ENCODE peak calls at places on chromosome 21, in eight cellular contexts. A is GM12878, G is suprapubic skin, U is cardiac muscle cell, D is PC-9, P is right atrium auricular region, B is PC-3, C is aorta. K is an unnamed sample.

GRCh38 chr21:44790401-44790800 is 11.2 kb downstream of the UBE2G2 start:
- DNase-seq in A (no peak), G (no peak), U (no peak), D (no peak), P (no peak), B (no peak), C (no peak), K (no peak)

GRCh38 chr21:14321042-14321441 is 61.9 kb downstream of the HSPA13 start:
- DNase-seq in A (no peak), G (no peak), U (peak; percentile 42), D (peak; percentile 48), P (no peak), B (peak; percentile 56), C (no peak), K (no peak)

GRCh38 chr21:45891388-45892155 is 90.0 kb upstream of the COL6A1 start:
- DNase-seq in A (no peak), G (no peak), U (no peak), D (peak; percentile 70), P (no peak), B (no peak), C (peak; percentile 16), K (no peak)

GRCh38 chr21:46346296-46347202 is 22.6 kb downstream of the PCNT start:
- DNase-seq in A (no peak), G (no peak), U (no peak), D (no peak), P (no peak), B (no peak), C (peak; percentile 33), K (no peak)

GRCh38 chr21:46033410-46034404 is 52.1 kb downstream of the COL6A1 start:
- DNase-seq in A (no peak), G (no peak), U (no peak), D (no peak), P (no peak), B (peak; percentile 13), C (no peak), K (no peak)

GRCh38 chr21:46194374-46195334 is 10.4 kb upstream of the SPATC1L start:
- DNase-seq in A (no peak), G (peak; percentile 66), U (no peak), D (no peak), P (no peak), B (no peak), C (peak; percentile 38), K (no peak)

GRCh38 chr21:29258626-29259335 is 39.9 kb upstream of the BACH1 start:
- DNase-seq in A (no peak), G (no peak), U (peak; percentile 80), D (peak; percentile 68), P (no peak), B (peak; percentile 89), C (no peak), K (no peak)

GRCh38 chr21:45208627-45208951 is 79.1 kb downstream of the POFUT2 start:
- DNase-seq in A (no peak), G (no peak), U (peak; percentile 24), D (no peak), P (no peak), B (peak; percentile 12), C (no peak), K (no peak)

GRCh38 chr21:40765771-40766170 is 81.2 kb downstream of the DSCAM start:
- DNase-seq in A (no peak), G (no peak), U (no peak), D (no peak), P (no peak), B (no peak), C (no peak), K (no peak)

GRCh38 chr21:45388011-45388521 is 16.9 kb upstream of the COL18A1 start:
- DNase-seq in A (no peak), G (no peak), U (no peak), D (no peak), P (no peak), B (no peak), C (peak; percentile 36), K (no peak)

GRCh38 chr21:46057111-46057709 is 40.7 kb upstream of the COL6A2 start:
- DNase-seq in A (no peak), G (no peak), U (no peak), D (no peak), P (peak; percentile 52), B (no peak), C (no peak), K (no peak)

GRCh38 chr21:27388835-27389234 is 421.9 kb upstream of the ADAMTS5 start:
- DNase-seq in A (no peak), G (no peak), U (no peak), D (no peak), P (no peak), B (peak; percentile 37), C (no peak), K (no peak)

GRCh38 chr21:26881504-26882228 is 36.5 kb upstream of the ADAMTS1 start:
- DNase-seq in A (no peak), G (no peak), U (peak; percentile 49), D (no peak), P (no peak), B (peak; percentile 39), C (no peak), K (no peak)

GRCh38 chr21:46375560-46376230 is 51.7 kb downstream of the PCNT start:
- DNase-seq in A (no peak), G (no peak), U (no peak), D (no peak), P (no peak), B (no peak), C (no peak), K (no peak)

GRCh38 chr21:44759628-44760285 is 41.9 kb downstream of the UBE2G2 start:
- DNase-seq in A (no peak), G (peak; percentile 29), U (no peak), D (no peak), P (no peak), B (no peak), C (no peak), K (no peak)

GRCh38 chr21:30227633-30228404 is 11.9 kb upstream of the CLDN8 start:
- DNase-seq in A (no peak), G (no peak), U (peak; percentile 98), D (peak; percentile 97), P (no peak), B (peak; percentile 99), C (no peak), K (no peak)

GRCh38 chr21:46610018-46610701 is 5.3 kb upstream of the S100B start:
- DNase-seq in A (no peak), G (no peak), U (no peak), D (no peak), P (no peak), B (no peak), C (no peak), K (no peak)

GRCh38 chr21:45475004-45475685 is 67.1 kb downstream of the SLC19A1 start:
- DNase-seq in A (no peak), G (no peak), U (no peak), D (no peak), P (no peak), B (no peak), C (no peak), K (no peak)

GRCh38 chr21:39040494-39041110 is 142.6 kb downstream of the PSMG1 start:
- DNase-seq in A (no peak), G (no peak), U (peak; percentile 48), D (no peak), P (no peak), B (no peak), C (no peak), K (no peak)

GRCh38 chr21:39037807-39038405 is 145.3 kb downstream of the PSMG1 start:
- DNase-seq in A (no peak), G (no peak), U (no peak), D (no peak), P (no peak), B (no peak), C (no peak), K (no peak)

GRCh38 chr21:39033878-39034589 is 149.2 kb downstream of the PSMG1 start:
- DNase-seq in A (no peak), G (no peak), U (peak; percentile 49), D (no peak), P (peak; percentile 72), B (no peak), C (no peak), K (peak; percentile 74)

GRCh38 chr21:39034590-39035536 is 148.4 kb downstream of the PSMG1 start:
- DNase-seq in A (no peak), G (no peak), U (no peak), D (no peak), P (no peak), B (no peak), C (no peak), K (no peak)

GRCh38 chr21:39036581-39036980 is 146.7 kb downstream of the PSMG1 start:
- DNase-seq in A (no peak), G (no peak), U (no peak), D (no peak), P (no peak), B (no peak), C (no peak), K (no peak)
- H3K27ac ChIP-seq in A (no peak overlapping the region), G (no peak overlapping the region), U (no peak overlapping the region), D (no peak overlapping the region), P (no peak overlapping the region), B (no peak overlapping the region), C (no peak overlapping the region), K (no peak overlapping the region)

GRCh38 chr21:42459583-42460215 is 36.3 kb downstream of the RSPH1 start:
- DNase-seq in A (no peak), G (peak; percentile 43), U (no peak), D (no peak), P (no peak), B (no peak), C (no peak), K (no peak)
- H3K27ac ChIP-seq in A (no peak overlapping the region), G (no peak overlapping the region), U (no peak overlapping the region), D (no peak overlapping the region), P (no peak overlapping the region), B (no peak overlapping the region), C (no peak overlapping the region), K (no peak overlapping the region)

DNA sequence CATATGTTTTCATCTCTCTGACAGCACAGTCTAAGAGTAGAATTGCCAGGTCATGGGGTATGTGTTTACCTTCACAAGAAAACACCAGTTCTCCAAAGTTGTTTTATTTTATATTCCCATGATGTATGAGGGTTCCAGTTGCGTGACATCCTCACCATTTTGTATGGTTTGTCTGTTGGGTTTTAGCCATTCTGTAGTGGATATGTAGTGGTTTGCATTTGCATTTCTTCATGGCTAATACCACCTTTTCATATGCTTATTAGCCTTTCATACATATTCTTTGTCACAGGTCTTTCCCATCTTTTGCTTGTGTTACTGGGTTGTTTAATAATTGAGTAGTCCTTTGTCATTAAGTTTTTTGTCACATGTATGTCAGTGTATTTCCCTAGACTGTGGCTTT is 132.1 kb downstream of the DYRK1A start:
- DNase-seq in A (no peak), G (no peak), U (no peak), D (no peak), P (no peak), B (no peak), C (no peak), K (no peak)
- H3K27ac ChIP-seq in A (no peak overlapping the region), G (no peak overlapping the region), U (peak overlapping the region; percentile 25), D (no peak overlapping the region), P (no peak overlapping the region), B (no peak overlapping the region), C (no peak overlapping the region), K (no peak overlapping the region)

DNA sequence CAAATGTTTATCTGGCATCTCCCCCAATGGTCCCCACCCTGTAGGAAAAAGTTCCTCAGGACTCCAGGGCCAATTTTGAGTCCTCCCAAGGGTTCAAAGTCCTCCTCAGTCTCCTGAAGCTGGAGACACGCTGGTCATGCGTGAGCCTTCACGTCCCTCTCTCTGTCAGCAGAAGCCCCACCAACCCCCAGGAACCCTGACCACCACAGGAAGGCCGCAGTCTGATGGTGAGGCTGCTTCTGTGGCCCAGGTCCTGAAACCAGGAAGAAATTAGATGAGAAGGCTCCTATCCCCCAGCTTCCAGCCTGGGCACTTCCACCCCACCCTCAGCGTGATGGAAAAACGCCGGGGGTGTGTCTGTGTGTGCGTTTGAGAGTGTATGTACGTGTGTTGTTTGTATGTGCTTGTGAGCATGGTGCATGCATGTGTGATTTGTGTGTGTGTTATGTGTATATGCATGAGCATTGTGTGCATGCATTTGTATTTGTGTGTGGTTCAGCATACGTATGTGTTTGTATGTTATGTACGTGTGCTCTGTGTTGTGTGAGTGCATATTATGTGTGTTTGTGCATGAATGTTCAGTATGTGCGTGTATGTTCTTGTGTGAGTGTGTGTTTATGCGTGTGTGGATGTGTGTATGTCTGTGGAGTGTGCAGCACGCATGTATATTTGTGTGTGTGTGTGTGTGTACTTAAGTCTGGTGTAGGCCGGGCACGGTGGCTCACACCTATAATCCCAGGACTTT is 92.5 kb downstream of the SIK1 start:
- DNase-seq in A (no peak), G (no peak), U (no peak), D (no peak), P (no peak), B (no peak), C (no peak), K (no peak)
- H3K27ac ChIP-seq in A (no peak overlapping the region), G (no peak overlapping the region), U (peak overlapping the region; percentile 95), D (peak overlapping the region; percentile 86), P (no peak overlapping the region), B (peak overlapping the region; percentile 97), C (no peak overlapping the region), K (peak overlapping the region; percentile 94)

K was measured in breast epithelium.